ENCODE peak calls at places on chromosomes 4 and X, in five cellular contexts. J is neuronal stem cell, U is trophoblast cell, R is IMR-90, X is mesenchymal stem cell. T is an unnamed sample.

GRCh38 chrX:15143050-15143824 is 126.6 kb downstream of the ASB9 start:
- DNase-seq in J (peak), U (peak), R (peak), X (peak), T (no peak)

GRCh38 chrX:13387656-13388421 is 68.0 kb upstream of the ATXN3L start:
- DNase-seq in J (no peak), U (no peak), R (peak), X (peak), T (no peak)

GRCh38 chrX:8520791-8521190 is 56.2 kb downstream of the VCX3B start:
- DNase-seq in J (no peak), U (no peak), R (no peak), X (no peak), T (no peak)

GRCh38 chrX:10634681-10635161 is 14.3 kb upstream of the MID1 start:
- DNase-seq in J (no peak), U (peak), R (peak), X (peak), T (no peak)

GRCh38 chr4:100492129-100492528 is 25.7 kb downstream of the EMCN start:
- DNase-seq in J (no peak), U (no peak), R (no peak), X (no peak), T (no peak)

GRCh38 chr4:127250577-127250976 is 382.2 kb upstream of the INTU start:
- DNase-seq in J (no peak), U (no peak), R (no peak), X (no peak), T (no peak)

GRCh38 chr4:21469438-21470032 is 479.0 kb downstream of the KCNIP4 start:
- DNase-seq in J (no peak), U (peak), R (no peak), X (peak), T (no peak)

GRCh38 chr4:125693233-125693632 is 378.5 kb downstream of the FAT4 start:
- DNase-seq in J (no peak), U (no peak), R (no peak), X (no peak), T (no peak)

GRCh38 chrX:16946971-16947562 is 609 bp downstream of the REPS2 start:
- DNase-seq in J (no peak), U (peak), R (no peak), X (no peak), T (no peak)

GRCh38 chr4:17698116-17698515 is 83.3 kb downstream of the FAM184B start:
- DNase-seq in J (no peak), U (no peak), R (no peak), X (no peak), T (no peak)

GRCh38 chr4:143616771-143617170 is 83.7 kb downstream of the FREM3 start:
- DNase-seq in J (no peak), U (no peak), R (no peak), X (no peak), T (no peak)

GRCh38 chr4:104907074-104907649 is 239.5 kb upstream of the TET2 start:
- DNase-seq in J (no peak), U (no peak), R (no peak), X (no peak), T (no peak)

GRCh38 chr4:80266902-80267380 is 477 bp downstream of the FGF5 start:
- DNase-seq in J (no peak), U (no peak), R (peak), X (peak), T (no peak)

GRCh38 chr4:146291313-146291712 is 77.0 kb downstream of the REELD1 start:
- DNase-seq in J (no peak), U (no peak), R (no peak), X (no peak), T (no peak)

GRCh38 chrX:123184199-123184857 is at the start of gene GRIA3:
- DNase-seq in J (peak), U (no peak), R (no peak), X (peak), T (peak)

GRCh38 chr4:69830529-69831269 is 29.2 kb downstream of the SULT1E1 start:
- DNase-seq in J (no peak), U (peak), R (no peak), X (no peak), T (no peak)

GRCh38 chr4:3025881-3026280 is 48.5 kb downstream of the HTT-AS start:
- DNase-seq in J (no peak), U (peak), R (no peak), X (no peak), T (no peak)

GRCh38 chr4:7074423-7074822 is 6.6 kb upstream of the GRPEL1 start:
- DNase-seq in J (no peak), U (no peak), R (no peak), X (no peak), T (no peak)

GRCh38 chr4:73501664-73502265 is 20.2 kb downstream of the AFM start:
- DNase-seq in J (no peak), U (no peak), R (no peak), X (peak), T (no peak)

GRCh38 chr4:212438-213174 is 88.3 kb downstream of the ZNF718 start:
- DNase-seq in J (peak), U (peak), R (peak), X (peak), T (peak)

GRCh38 chrX:104211187-104211586 is 43.5 kb downstream of the ESX1 start:
- DNase-seq in J (no peak), U (no peak), R (no peak), X (no peak), T (no peak)

GRCh38 chr4:139036885-139037284 is 21.3 kb downstream of the NOCT start:
- DNase-seq in J (no peak), U (no peak), R (no peak), X (no peak), T (no peak)

GRCh38 chrX:123392921-123393320 is 208.8 kb downstream of the GRIA3 start:
- DNase-seq in J (no peak), U (no peak), R (no peak), X (no peak), T (no peak)

GRCh38 chr4:181952478-181952877 is 290.7 kb upstream of the TENM3 start:
- DNase-seq in J (no peak), U (no peak), R (peak), X (peak), T (no peak)

GRCh38 chrX:40749874-40750273 is 14.5 kb upstream of the MED14 start:
- DNase-seq in J (no peak), U (peak), R (no peak), X (no peak), T (no peak)

GRCh38 chr4:71855944-71856343 is 72.1 kb upstream of the GC start:
- DNase-seq in J (no peak), U (no peak), R (no peak), X (no peak), T (no peak)

GRCh38 chr4:186703510-186703909 is 20.1 kb downstream of the FAT1 start:
- DNase-seq in J (no peak), U (no peak), R (no peak), X (no peak), T (no peak)

GRCh38 chr4:76197971-76198410 is 15.6 kb downstream of the SCARB2 start:
- DNase-seq in J (no peak), U (no peak), R (peak), X (no peak), T (no peak)

DNA sequence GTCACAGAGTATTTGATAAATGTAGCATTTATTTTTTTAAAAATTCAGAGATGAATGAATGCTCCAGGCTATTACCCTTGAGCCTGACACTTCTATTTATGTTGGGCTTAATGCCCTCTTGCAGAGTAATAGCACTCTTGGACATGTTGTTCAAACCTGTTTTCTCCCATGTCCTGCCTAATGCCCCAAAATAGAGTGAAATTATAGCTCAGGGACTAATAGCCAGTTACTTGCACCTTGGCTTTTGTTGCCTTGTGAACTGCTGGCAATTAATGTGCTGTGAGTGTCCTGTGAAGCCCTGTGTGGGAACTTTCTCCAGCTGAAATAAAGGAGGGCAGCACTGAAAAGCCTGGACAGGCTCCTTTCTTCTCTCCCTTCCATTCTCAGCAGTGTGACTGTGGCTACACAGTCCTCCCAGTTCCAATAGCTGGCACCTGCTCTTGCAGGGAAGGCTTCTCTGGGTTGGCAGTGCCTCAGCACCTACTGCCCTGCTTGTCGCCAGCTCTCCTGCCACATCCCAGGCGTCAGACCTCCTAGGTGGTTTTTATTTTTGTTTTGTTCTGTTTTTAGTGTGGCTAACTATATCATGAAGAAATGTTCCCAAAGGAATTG is 72.4 kb downstream of the DCLK2 start:
- DNase-seq in J (peak), U (no peak), R (no peak), X (no peak), T (no peak)
- H2AK5ac ChIP-seq in J (no peak), U (no peak), R (peak), X (no peak), T (no peak)

DNA sequence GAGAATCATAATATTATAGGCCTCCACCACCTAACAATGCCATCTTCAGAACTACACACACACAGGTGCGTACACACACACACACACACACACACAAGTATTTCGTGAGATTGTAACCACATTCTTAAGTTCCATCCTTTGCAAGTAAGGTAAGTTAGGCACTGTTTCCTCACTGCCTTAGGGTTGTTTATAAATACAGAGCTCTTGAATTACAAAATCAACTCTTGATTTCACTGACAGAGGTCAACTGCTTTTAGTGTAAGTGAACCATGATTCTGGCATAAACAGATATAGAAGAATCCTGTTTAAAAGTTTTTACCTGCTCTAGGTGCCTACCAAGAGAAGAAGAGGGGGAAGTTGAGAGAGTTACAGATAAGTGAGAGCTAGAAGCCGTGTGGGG is 166.1 kb downstream of the DMD start:
- DNase-seq in J (no peak), U (no peak), R (no peak), X (no peak), T (no peak)
- H3K18ac ChIP-seq in J (no peak), U (no peak), R (no peak), X (no peak), T (no peak)

GRCh38 chrX:97310373-97310772 is 426.7 kb downstream of the RPA4 start:
- DNase-seq in J (peak), U (peak), R (peak), X (no peak), T (peak)
- H2AK5ac ChIP-seq in J (no peak), U (no peak), R (no peak), X (no peak), T (no peak)

GRCh38 chrX:84501798-84502628 is at the start of gene HDX:
- DNase-seq in J (peak), U (peak), R (peak), X (peak), T (no peak)
- H3K18ac ChIP-seq in J (peak), U (peak), R (peak), X (peak), T (no peak)

GRCh38 chr4:159600102-159600501 is 497.2 kb downstream of the RAPGEF2 start:
- DNase-seq in J (no peak), U (peak), R (no peak), X (no peak), T (no peak)

GRCh38 chr4:159593157-159593556 is 490.3 kb downstream of the RAPGEF2 start:
- DNase-seq in J (no peak), U (no peak), R (no peak), X (no peak), T (no peak)

GRCh38 chr4:159593651-159594050 is 490.8 kb downstream of the RAPGEF2 start:
- DNase-seq in J (no peak), U (no peak), R (no peak), X (no peak), T (no peak)

GRCh38 chr4:159598602-159599001 is 495.7 kb downstream of the RAPGEF2 start:
- DNase-seq in J (no peak), U (no peak), R (no peak), X (no peak), T (no peak)

DNA sequence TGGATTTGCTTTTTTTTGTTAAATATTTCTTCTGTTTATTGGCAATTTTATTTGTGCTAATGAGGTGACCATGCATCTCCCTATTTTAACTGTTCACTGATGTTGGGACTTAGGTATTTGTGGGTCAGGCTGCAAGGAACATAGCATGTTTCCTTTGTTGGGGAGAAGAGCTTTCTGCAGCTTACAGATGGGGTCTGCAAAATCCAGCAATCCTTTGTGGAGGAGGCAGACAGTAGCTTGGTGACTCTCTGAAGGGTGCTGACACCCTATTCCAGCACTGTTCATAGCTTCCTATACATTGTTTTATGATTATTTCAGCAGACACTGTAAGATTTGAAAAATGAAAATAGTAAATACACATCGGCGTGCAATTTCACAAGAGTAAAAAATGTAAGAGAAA is 491.7 kb downstream of the RAPGEF2 start:
- DNase-seq in J (no peak), U (no peak), R (no peak), X (no peak), T (no peak)
- H2AK5ac ChIP-seq in J (no peak), U (no peak), R (no peak), X (no peak), T (no peak)

DNA sequence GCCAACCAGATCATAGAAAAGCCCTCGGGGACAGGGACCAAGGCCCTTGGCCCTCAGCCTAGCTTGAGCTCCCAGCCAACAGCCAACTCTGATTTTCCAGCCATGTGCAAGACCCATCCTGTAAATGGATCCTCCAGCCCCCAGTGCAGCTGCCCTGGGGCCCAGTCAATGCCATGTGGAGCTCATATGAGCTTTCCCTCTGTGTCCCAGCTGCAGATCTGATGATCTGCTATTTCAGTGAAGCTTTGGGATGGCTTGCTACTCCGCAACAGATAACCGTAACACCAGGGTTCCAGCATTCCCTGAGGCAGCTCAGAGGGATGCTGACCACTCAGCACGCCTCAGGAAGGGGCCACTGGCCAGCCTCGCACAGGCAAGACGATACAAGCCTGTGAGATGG is 40.4 kb upstream of the CDKN2AIP start:
- DNase-seq in J (no peak), U (no peak), R (no peak), X (no peak), T (no peak)
- H3K18ac ChIP-seq in J (peak), U (no peak), R (no peak), X (no peak), T (no peak)

DNA sequence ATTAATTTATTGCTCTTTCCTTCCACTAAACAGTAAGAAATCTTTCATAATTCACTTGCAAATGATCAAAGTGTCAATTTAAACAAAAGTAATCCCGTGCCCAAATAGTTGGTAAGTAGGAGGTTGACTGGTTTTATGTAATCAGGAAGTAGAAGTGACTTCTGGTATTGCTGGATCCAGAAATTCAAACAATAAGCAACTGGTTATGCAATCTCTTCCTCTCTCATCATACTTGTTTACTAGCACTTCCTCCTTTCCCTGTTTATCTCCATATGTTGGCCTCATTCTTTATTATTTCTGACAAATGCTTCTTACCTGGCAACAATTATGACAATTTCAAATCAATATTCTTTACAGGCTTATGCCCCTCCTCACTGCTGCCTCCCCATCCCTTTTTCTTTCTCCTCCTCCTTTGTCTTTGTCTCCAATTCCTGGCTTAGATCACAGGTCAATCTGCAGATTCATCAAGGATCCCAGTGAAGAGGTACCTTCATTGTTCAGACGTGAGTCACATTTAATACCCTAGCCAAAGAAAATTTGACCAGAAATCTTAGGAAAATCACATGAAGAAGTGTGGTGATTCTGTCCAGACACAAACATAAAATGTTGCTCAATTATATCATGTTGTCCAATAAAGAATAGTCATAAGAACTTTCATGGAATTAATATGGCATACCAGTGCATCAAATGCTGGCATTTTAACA is 323.2 kb upstream of the PCDH7 start:
- DNase-seq in J (peak), U (no peak), R (peak), X (peak), T (no peak)
- H2AK5ac ChIP-seq in J (no peak), U (no peak), R (no peak), X (no peak), T (no peak)

T was measured in H1.